ENCODE peak calls at places on chromosomes 12 and 14, in six cellular contexts. I is WTC11; X is CD8-positive, alpha-beta memory T cell; P is Right ventricle myocardium superior; W is thyroid gland; O is GM19239. R is an unnamed sample.

GRCh38 chr12:117836999-117837736 is 131.6 kb downstream of the KSR2 start:
- DNase-seq in W (peak), P (peak), X (peak), I (peak), O (peak), R (peak)

GRCh38 chr14:76926521-76927251 is 100.5 kb downstream of the LRRC74A start:
- DNase-seq in I (no peak), P (peak), W (no peak), O (peak), X (peak), R (no peak)

GRCh38 chr12:115771065-115771464 is 506.4 kb downstream of the MED13L start:
- DNase-seq in W (peak), X (no peak), O (no peak), P (no peak), I (no peak), R (no peak)

GRCh38 chr12:12715459-12716150 is 1.6 kb upstream of the CDKN1B start:
- DNase-seq in W (no peak), P (no peak), I (no peak), X (peak), O (no peak), R (no peak)

GRCh38 chr14:53955671-53956426 is 776 bp downstream of the BMP4 start:
- DNase-seq in X (no peak), O (no peak), P (peak), I (peak), W (peak), R (peak)

GRCh38 chr14:77457115-77457521 is 283 bp downstream of the VIPAS39 start:
- DNase-seq in P (no peak), X (peak), O (no peak), W (no peak), I (no peak), R (no peak)

GRCh38 chr12:3038931-3039510 is 38.2 kb upstream of the TSPAN9 start:
- DNase-seq in O (no peak), W (peak), P (no peak), I (no peak), X (no peak), R (no peak)

GRCh38 chr12:12954878-12955625 is 3.1 kb upstream of the GPRC5D start:
- DNase-seq in W (no peak), I (no peak), X (no peak), O (no peak), P (no peak), R (no peak)

GRCh38 chr12:113470871-113471618 is 626 bp downstream of the LHX5 start:
- DNase-seq in O (no peak), X (no peak), P (no peak), W (no peak), I (peak), R (no peak)

GRCh38 chr14:99157246-99157645 is 114.8 kb downstream of the BCL11B start:
- DNase-seq in P (no peak), O (no peak), W (no peak), X (no peak), I (no peak), R (no peak)

GRCh38 chr12:78062781-78063180 is 232.1 kb downstream of the NAV3 start:
- DNase-seq in O (no peak), X (no peak), I (no peak), W (peak), P (peak), R (no peak)

GRCh38 chr14:75982724-75983358 is 1.0 kb upstream of the TGFB3 start:
- DNase-seq in X (no peak), O (no peak), W (peak), P (peak), I (no peak), R (peak)

GRCh38 chr12:111366583-111366982 is 2.3 kb downstream of the PHETA1 start:
- DNase-seq in O (no peak), P (no peak), I (no peak), X (no peak), W (no peak), R (no peak)

GRCh38 chr12:53781218-53781801 is 29.5 kb upstream of the CISTR start:
- DNase-seq in O (no peak), P (no peak), X (no peak), I (no peak), W (no peak), R (no peak)

GRCh38 chr14:103541944-103542544 is 13.0 kb downstream of the TRMT61A start:
- DNase-seq in I (no peak), O (no peak), W (no peak), P (peak), X (no peak), R (peak)

GRCh38 chr12:9717070-9717925 is 15.6 kb downstream of the CLECL1 start:
- DNase-seq in I (no peak), X (no peak), P (no peak), W (no peak), O (no peak), R (no peak)

GRCh38 chr12:52170827-52171226 is 21.0 kb downstream of the KRT80 start:
- DNase-seq in I (no peak), W (no peak), O (no peak), P (no peak), X (no peak), R (no peak)

GRCh38 chr14:95039259-95039992 is 117.9 kb downstream of the DICER1 start:
- DNase-seq in O (no peak), W (no peak), P (no peak), X (no peak), I (no peak), R (no peak)

GRCh38 chr12:113471619-113472171 is at the start of gene LHX5:
- DNase-seq in W (no peak), X (no peak), O (no peak), I (peak), P (no peak), R (no peak)

GRCh38 chr12:26750531-26751171 is 82.3 kb downstream of the ITPR2 start:
- DNase-seq in P (no peak), I (no peak), O (no peak), X (no peak), W (no peak), R (no peak)

GRCh38 chr12:71090971-71091370 is 66.8 kb downstream of the TSPAN8 start:
- DNase-seq in X (no peak), I (no peak), P (no peak), O (no peak), W (no peak), R (no peak)

GRCh38 chr12:663293-663871 is at the start of gene NINJ2:
- DNase-seq in P (no peak), W (no peak), I (no peak), X (no peak), O (no peak), R (no peak)

GRCh38 chr14:51240804-51241380 is 845 bp downstream of the TMX1 start:
- DNase-seq in X (no peak), O (no peak), W (no peak), I (no peak), P (no peak), R (no peak)

GRCh38 chr14:100535287-100536131 is 51.7 kb downstream of the BEGAIN start:
- DNase-seq in W (peak), O (peak), I (peak), P (peak), X (no peak), R (peak)

GRCh38 chr14:52695481-52696091 is at the start of gene ERO1A:
- DNase-seq in O (peak), P (peak), W (peak), X (peak), I (peak), R (peak)

GRCh38 chr14:35369701-35370191 is 34.8 kb downstream of the NFKBIA start:
- DNase-seq in X (no peak), W (peak), I (no peak), P (peak), O (no peak), R (peak)

R was measured in lower lobe of right lung.